ENCODE peak calls at places on chromosome 7, in four cellular contexts. M is hepatocyte; K is activated effector memory CD4-positive, alpha-beta T cell treated with Interleukin-2 at 50 U/mL for 16 hours; W is GM23248. Y is an unnamed sample.

GRCh38 chr7:143285454-143285756 is 647 bp downstream of the TMEM139 start:
- DNase-seq in M (no peak), K (no peak), W (no peak), Y (no peak)

GRCh38 chr7:151010002-151010306 is 14.3 kb downstream of the ATG9B start:
- DNase-seq in M (no peak), K (no peak), W (no peak), Y (no peak)

GRCh38 chr7:127396184-127396583 is 3.7 kb upstream of the ZNF800 start:
- DNase-seq in M (no peak), K (no peak), W (peak), Y (peak)

GRCh38 chr7:2646680-2647571 is 15.1 kb downstream of the TTYH3 start:
- DNase-seq in M (no peak), K (no peak), W (no peak), Y (no peak)

GRCh38 chr7:108454674-108455523 is 1.3 kb downstream of the NRCAM start:
- DNase-seq in M (peak), K (no peak), W (peak), Y (peak)

GRCh38 chr7:47591655-47592572 is 10.0 kb upstream of the TNS3 start:
- DNase-seq in M (peak), K (no peak), W (peak), Y (no peak)

GRCh38 chr7:150931199-150931869 is 46.8 kb downstream of the KCNH2 start:
- DNase-seq in M (no peak), K (peak), W (no peak), Y (no peak)

GRCh38 chr7:105849122-105849855 is 27.1 kb downstream of the ATXN7L1 start:
- DNase-seq in M (no peak), K (peak), W (peak), Y (no peak)

GRCh38 chr7:36474283-36475010 is 84.8 kb downstream of the ANLN start:
- DNase-seq in M (no peak), K (no peak), W (no peak), Y (no peak)

GRCh38 chr7:73893342-73894101 is 32.6 kb downstream of the TMEM270 start:
- DNase-seq in M (no peak), K (no peak), W (peak), Y (no peak)

GRCh38 chr7:5436003-5436678 is 12.5 kb upstream of the TNRC18 start:
- DNase-seq in M (no peak), K (no peak), W (no peak), Y (no peak)

Y was measured in adrenal gland.